ENCODE peak calls at places on chromosomes 12 and 14, in six cellular contexts. One of them, this sample, is unnamed.

GRCh38 chr14:104520620-104521410 is 58.7 kb upstream of the C14orf180 start:
- DNase-seq in H1: no peak
- DNase-seq in astrocyte of the spinal cord: no peak
- DNase-seq in A549: no peak
- DNase-seq in OCI-LY7: no peak
- DNase-seq in AG04450: no peak
- DNase-seq in this sample: no peak

GRCh38 chr12:8011331-8011730 is 21.2 kb upstream of the FOXJ2 start:
- DNase-seq in H1: no peak
- DNase-seq in astrocyte of the spinal cord: no peak
- DNase-seq in A549: no peak
- DNase-seq in OCI-LY7: no peak
- DNase-seq in AG04450: no peak
- DNase-seq in this sample: no peak

GRCh38 chr12:93072340-93072739 is 143.2 kb upstream of the EEA1 start:
- DNase-seq in H1: no peak
- DNase-seq in astrocyte of the spinal cord: no peak
- DNase-seq in A549: no peak
- DNase-seq in OCI-LY7: no peak
- DNase-seq in AG04450: no peak
- DNase-seq in this sample: no peak

GRCh38 chr12:63276537-63277365 is 125.8 kb upstream of the AVPR1A start:
- DNase-seq in H1: peak
- DNase-seq in astrocyte of the spinal cord: peak
- DNase-seq in A549: no peak
- DNase-seq in OCI-LY7: peak
- DNase-seq in AG04450: no peak
- DNase-seq in this sample: peak

GRCh38 chr12:109723311-109723791 is 9.7 kb downstream of the FAM222A start:
- DNase-seq in H1: no peak
- DNase-seq in astrocyte of the spinal cord: no peak
- DNase-seq in A549: no peak
- DNase-seq in OCI-LY7: no peak
- DNase-seq in AG04450: no peak
- DNase-seq in this sample: no peak

GRCh38 chr12:12663644-12664294 is 32.2 kb downstream of the GPR19 start:
- DNase-seq in H1: no peak
- DNase-seq in astrocyte of the spinal cord: no peak
- DNase-seq in A549: no peak
- DNase-seq in OCI-LY7: no peak
- DNase-seq in AG04450: no peak
- DNase-seq in this sample: no peak

GRCh38 chr12:10716704-10717315 is 6.3 kb downstream of the YBX3 start:
- DNase-seq in H1: no peak
- DNase-seq in astrocyte of the spinal cord: peak
- DNase-seq in A549: peak
- DNase-seq in OCI-LY7: no peak
- DNase-seq in AG04450: peak
- DNase-seq in this sample: peak

GRCh38 chr12:13383379-13383778 is 186.9 kb downstream of the EMP1 start:
- DNase-seq in H1: peak
- DNase-seq in astrocyte of the spinal cord: no peak
- DNase-seq in A549: no peak
- DNase-seq in OCI-LY7: no peak
- DNase-seq in AG04450: no peak
- DNase-seq in this sample: no peak

GRCh38 chr12:124992874-124993567 is 424 bp upstream of the BRI3BP start:
- DNase-seq in H1: peak
- DNase-seq in astrocyte of the spinal cord: peak
- DNase-seq in A549: peak
- DNase-seq in OCI-LY7: peak
- DNase-seq in AG04450: no peak
- DNase-seq in this sample: peak

GRCh38 chr14:106586098-106586704 is 1059.8 kb downstream of the TMEM121 start:
- DNase-seq in H1: peak
- DNase-seq in astrocyte of the spinal cord: no peak
- DNase-seq in A549: no peak
- DNase-seq in OCI-LY7: peak
- DNase-seq in AG04450: no peak
- DNase-seq in this sample: peak

GRCh38 chr12:132908145-132909029 is 21.0 kb upstream of the CHFR start:
- DNase-seq in H1: peak
- DNase-seq in astrocyte of the spinal cord: peak
- DNase-seq in A549: no peak
- DNase-seq in OCI-LY7: peak
- DNase-seq in AG04450: peak
- DNase-seq in this sample: peak

GRCh38 chr12:39355841-39356240 is 87.1 kb downstream of the KIF21A start:
- DNase-seq in H1: no peak
- DNase-seq in astrocyte of the spinal cord: no peak
- DNase-seq in A549: no peak
- DNase-seq in OCI-LY7: no peak
- DNase-seq in AG04450: no peak
- DNase-seq in this sample: no peak

GRCh38 chr12:2922329-2922728 is 31.6 kb downstream of the TULP3 start:
- DNase-seq in H1: no peak
- DNase-seq in astrocyte of the spinal cord: no peak
- DNase-seq in A549: no peak
- DNase-seq in OCI-LY7: no peak
- DNase-seq in AG04450: no peak
- DNase-seq in this sample: peak

GRCh38 chr14:26655128-26655527 is 57.3 kb upstream of the NOVA1 start:
- DNase-seq in H1: no peak
- DNase-seq in astrocyte of the spinal cord: no peak
- DNase-seq in A549: no peak
- DNase-seq in OCI-LY7: no peak
- DNase-seq in AG04450: no peak
- DNase-seq in this sample: no peak

GRCh38 chr12:107536613-107537012 is 149.0 kb upstream of the PWP1 start:
- DNase-seq in H1: no peak
- DNase-seq in astrocyte of the spinal cord: peak
- DNase-seq in A549: no peak
- DNase-seq in OCI-LY7: no peak
- DNase-seq in AG04450: peak
- DNase-seq in this sample: no peak

GRCh38 chr12:110531741-110532333 is 29.7 kb downstream of the RAD9B start:
- DNase-seq in H1: no peak
- DNase-seq in astrocyte of the spinal cord: peak
- DNase-seq in A549: no peak
- DNase-seq in OCI-LY7: no peak
- DNase-seq in AG04450: no peak
- DNase-seq in this sample: peak

GRCh38 chr14:47507866-47508265 is 167.5 kb downstream of the MDGA2 start:
- DNase-seq in H1: no peak
- DNase-seq in astrocyte of the spinal cord: no peak
- DNase-seq in A549: no peak
- DNase-seq in OCI-LY7: no peak
- DNase-seq in AG04450: no peak
- DNase-seq in this sample: no peak

GRCh38 chr14:90318016-90318415 is 13.7 kb downstream of the NRDE2 start:
- DNase-seq in H1: no peak
- DNase-seq in astrocyte of the spinal cord: no peak
- DNase-seq in A549: no peak
- DNase-seq in OCI-LY7: no peak
- DNase-seq in AG04450: no peak
- DNase-seq in this sample: no peak

GRCh38 chr14:81529391-81529790 is 4.3 kb downstream of the SEL1L start:
- DNase-seq in H1: no peak
- DNase-seq in astrocyte of the spinal cord: peak
- DNase-seq in A549: no peak
- DNase-seq in OCI-LY7: peak
- DNase-seq in AG04450: peak
- DNase-seq in this sample: peak

GRCh38 chr14:100471451-100472093 is 115.6 kb downstream of the BEGAIN start:
- DNase-seq in H1: no peak
- DNase-seq in astrocyte of the spinal cord: peak
- DNase-seq in A549: no peak
- DNase-seq in OCI-LY7: no peak
- DNase-seq in AG04450: no peak
- DNase-seq in this sample: no peak

GRCh38 chr12:105099355-105099754 is 8.2 kb upstream of the WASHC4 start:
- DNase-seq in H1: no peak
- DNase-seq in astrocyte of the spinal cord: no peak
- DNase-seq in A549: no peak
- DNase-seq in OCI-LY7: no peak
- DNase-seq in AG04450: no peak
- DNase-seq in this sample: no peak

DNA sequence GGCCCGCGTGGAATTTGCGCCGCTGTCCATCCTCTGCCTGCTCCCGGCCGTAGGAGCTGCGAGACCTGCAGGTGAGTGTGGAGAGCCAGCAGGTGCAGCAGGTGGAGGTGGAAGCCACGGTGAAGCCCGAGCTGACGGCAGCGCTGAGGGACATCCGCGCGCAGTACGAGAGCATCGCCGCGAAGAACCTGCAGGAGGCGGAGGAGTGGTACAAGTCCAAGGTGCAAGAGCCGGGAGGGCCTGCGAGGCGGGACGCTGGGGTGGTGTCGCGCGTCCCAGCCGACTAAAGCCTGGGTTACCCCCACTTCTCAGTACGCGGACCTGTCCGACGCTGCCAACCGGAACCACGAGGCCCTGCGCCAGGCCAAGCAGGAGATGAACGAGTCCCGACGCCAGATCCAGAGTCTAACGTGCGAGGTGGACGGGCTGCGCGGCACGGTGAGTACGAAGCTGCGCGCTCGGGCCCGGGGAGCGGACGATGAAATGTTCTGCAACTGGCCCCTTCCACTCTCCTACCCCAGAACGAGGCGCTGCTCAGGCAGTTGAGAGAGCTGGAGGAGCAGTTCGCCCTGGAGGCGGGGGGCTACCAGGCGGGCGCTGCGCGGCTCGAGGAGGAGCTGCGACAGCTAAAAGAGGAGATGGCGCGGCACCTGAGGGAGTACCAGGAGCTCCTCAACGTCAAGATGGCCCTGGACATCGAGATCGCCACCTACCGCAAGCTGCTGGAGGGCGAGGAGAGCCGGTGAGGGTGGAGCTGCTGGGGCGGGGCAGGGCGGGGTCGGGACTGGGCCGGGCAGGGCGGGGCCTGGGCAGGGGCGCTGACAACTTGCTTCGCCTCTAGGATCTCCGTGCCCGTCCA is 2.1 kb downstream of the PRPH start:
- DNase-seq in H1: peak
- DNase-seq in astrocyte of the spinal cord: no peak
- DNase-seq in A549: peak
- DNase-seq in OCI-LY7: no peak
- DNase-seq in AG04450: no peak
- DNase-seq in this sample: no peak
- H3K4me3 ChIP-seq in H1: peak
- H3K4me3 ChIP-seq in astrocyte of the spinal cord: no peak
- H3K4me3 ChIP-seq in A549: peak
- H3K4me3 ChIP-seq in OCI-LY7: no peak
- H3K4me3 ChIP-seq in AG04450: no peak
- H3K4me3 ChIP-seq in this sample: no peak

GRCh38 chr14:68966872-68967301 is 12.2 kb downstream of the ACTN1 start:
- DNase-seq in H1: no peak
- DNase-seq in astrocyte of the spinal cord: peak
- DNase-seq in A549: no peak
- DNase-seq in OCI-LY7: no peak
- DNase-seq in AG04450: no peak
- DNase-seq in this sample: no peak
- H3K4me3 ChIP-seq in H1: no peak
- H3K4me3 ChIP-seq in astrocyte of the spinal cord: no peak
- H3K4me3 ChIP-seq in A549: no peak
- H3K4me3 ChIP-seq in OCI-LY7: no peak
- H3K4me3 ChIP-seq in AG04450: no peak
- H3K4me3 ChIP-seq in this sample: no peak

GRCh38 chr14:69948311-69948710 is 69.1 kb downstream of the SMOC1 start:
- DNase-seq in H1: no peak
- DNase-seq in astrocyte of the spinal cord: no peak
- DNase-seq in A549: no peak
- DNase-seq in OCI-LY7: no peak
- DNase-seq in AG04450: no peak
- DNase-seq in this sample: no peak

GRCh38 chr14:69941768-69942742 is 62.8 kb downstream of the SMOC1 start:
- DNase-seq in H1: no peak
- DNase-seq in astrocyte of the spinal cord: no peak
- DNase-seq in A549: no peak
- DNase-seq in OCI-LY7: no peak
- DNase-seq in AG04450: no peak
- DNase-seq in this sample: no peak

GRCh38 chr14:69945905-69946304 is 66.7 kb downstream of the SMOC1 start:
- DNase-seq in H1: no peak
- DNase-seq in astrocyte of the spinal cord: peak
- DNase-seq in A549: no peak
- DNase-seq in OCI-LY7: no peak
- DNase-seq in AG04450: no peak
- DNase-seq in this sample: no peak

GRCh38 chr14:69943084-69943797 is 64.0 kb downstream of the SMOC1 start:
- DNase-seq in H1: no peak
- DNase-seq in astrocyte of the spinal cord: no peak
- DNase-seq in A549: no peak
- DNase-seq in OCI-LY7: no peak
- DNase-seq in AG04450: no peak
- DNase-seq in this sample: no peak

GRCh38 chr14:69945347-69945746 is 66.1 kb downstream of the SMOC1 start:
- DNase-seq in H1: no peak
- DNase-seq in astrocyte of the spinal cord: no peak
- DNase-seq in A549: no peak
- DNase-seq in OCI-LY7: no peak
- DNase-seq in AG04450: no peak
- DNase-seq in this sample: no peak
- H3K4me3 ChIP-seq in H1: no peak
- H3K4me3 ChIP-seq in astrocyte of the spinal cord: no peak
- H3K4me3 ChIP-seq in A549: no peak
- H3K4me3 ChIP-seq in OCI-LY7: no peak
- H3K4me3 ChIP-seq in AG04450: no peak
- H3K4me3 ChIP-seq in this sample: no peak

GRCh38 chr12:31740618-31741017 is 11.8 kb upstream of the AMN1 start:
- DNase-seq in H1: no peak
- DNase-seq in astrocyte of the spinal cord: no peak
- DNase-seq in A549: no peak
- DNase-seq in OCI-LY7: no peak
- DNase-seq in AG04450: no peak
- DNase-seq in this sample: no peak

GRCh38 chr12:31742891-31743290 is 14.1 kb upstream of the AMN1 start:
- DNase-seq in H1: no peak
- DNase-seq in astrocyte of the spinal cord: no peak
- DNase-seq in A549: no peak
- DNase-seq in OCI-LY7: peak
- DNase-seq in AG04450: no peak
- DNase-seq in this sample: no peak

GRCh38 chr12:31750747-31751039 is 21.9 kb upstream of the AMN1 start:
- DNase-seq in H1: no peak
- DNase-seq in astrocyte of the spinal cord: no peak
- DNase-seq in A549: no peak
- DNase-seq in OCI-LY7: no peak
- DNase-seq in AG04450: no peak
- DNase-seq in this sample: no peak

GRCh38 chr12:31749024-31749704 is 20.3 kb upstream of the AMN1 start:
- DNase-seq in H1: no peak
- DNase-seq in astrocyte of the spinal cord: peak
- DNase-seq in A549: peak
- DNase-seq in OCI-LY7: peak
- DNase-seq in AG04450: peak
- DNase-seq in this sample: peak

DNA sequence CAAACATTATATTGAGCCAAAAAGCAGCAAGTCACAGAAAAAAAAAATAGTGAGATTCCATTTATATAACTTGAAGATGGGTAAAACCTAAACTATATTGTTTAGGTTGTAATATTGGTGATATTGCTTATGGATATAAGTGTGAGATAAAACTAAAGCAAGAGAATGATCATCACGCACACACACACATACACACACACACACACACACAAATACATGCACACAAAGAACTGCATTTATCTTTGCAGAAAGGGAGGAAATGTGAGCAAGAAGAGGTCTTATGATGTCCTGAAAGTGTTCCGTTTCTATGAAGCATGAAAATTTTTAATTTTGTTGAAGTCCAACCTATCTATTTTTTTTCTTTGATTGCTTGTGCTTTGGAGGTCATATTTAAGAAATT is 16.4 kb upstream of the AMN1 start:
- DNase-seq in H1: no peak
- DNase-seq in astrocyte of the spinal cord: no peak
- DNase-seq in A549: no peak
- DNase-seq in OCI-LY7: no peak
- DNase-seq in AG04450: no peak
- DNase-seq in this sample: no peak
- H3K4me3 ChIP-seq in H1: no peak
- H3K4me3 ChIP-seq in astrocyte of the spinal cord: no peak
- H3K4me3 ChIP-seq in A549: no peak
- H3K4me3 ChIP-seq in OCI-LY7: no peak
- H3K4me3 ChIP-seq in AG04450: no peak
- H3K4me3 ChIP-seq in this sample: no peak